ENCODE peak calls at places on chromosomes 4 and X, in seven cellular contexts. One of them, this sample, is unnamed.

GRCh38 chrX:118588715-118589114 is 93.1 kb downstream of the DOCK11 start:
- DNase-seq in epithelial cell of proximal tubule: no peak
- DNase-seq in A673: no peak
- DNase-seq in ovary: no peak
- DNase-seq in mesothelial cell of epicardium: no peak
- DNase-seq in cardiac muscle cell: no peak
- DNase-seq in foreskin fibroblast: no peak
- DNase-seq in this sample: no peak

GRCh38 chrX:38796926-38797325 is 4.3 kb upstream of the MID1IP1 start:
- DNase-seq in epithelial cell of proximal tubule: no peak
- DNase-seq in A673: no peak
- DNase-seq in ovary: no peak
- DNase-seq in mesothelial cell of epicardium: no peak
- DNase-seq in cardiac muscle cell: peak
- DNase-seq in foreskin fibroblast: no peak
- DNase-seq in this sample: no peak

GRCh38 chr4:185817403-185817818 is 5.4 kb upstream of the SORBS2 start:
- DNase-seq in epithelial cell of proximal tubule: no peak
- DNase-seq in A673: no peak
- DNase-seq in ovary: no peak
- DNase-seq in mesothelial cell of epicardium: no peak
- DNase-seq in cardiac muscle cell: no peak
- DNase-seq in foreskin fibroblast: no peak
- DNase-seq in this sample: no peak

GRCh38 chr4:145619639-145619996 is 433 bp downstream of the MMAA start:
- DNase-seq in epithelial cell of proximal tubule: peak
- DNase-seq in A673: no peak
- DNase-seq in ovary: peak
- DNase-seq in mesothelial cell of epicardium: no peak
- DNase-seq in cardiac muscle cell: peak
- DNase-seq in foreskin fibroblast: peak
- DNase-seq in this sample: no peak

GRCh38 chrX:154541896-154542722 is 4.5 kb downstream of the G6PD start:
- DNase-seq in epithelial cell of proximal tubule: no peak
- DNase-seq in A673: peak
- DNase-seq in ovary: peak
- DNase-seq in mesothelial cell of epicardium: no peak
- DNase-seq in cardiac muscle cell: peak
- DNase-seq in foreskin fibroblast: peak
- DNase-seq in this sample: peak

GRCh38 chrX:132837126-132837525 is 121.3 kb downstream of the HS6ST2 start:
- DNase-seq in epithelial cell of proximal tubule: peak
- DNase-seq in A673: no peak
- DNase-seq in ovary: no peak
- DNase-seq in mesothelial cell of epicardium: no peak
- DNase-seq in cardiac muscle cell: peak
- DNase-seq in foreskin fibroblast: no peak
- DNase-seq in this sample: no peak

GRCh38 chr4:17324431-17324830 is 187.5 kb downstream of the QDPR start:
- DNase-seq in epithelial cell of proximal tubule: no peak
- DNase-seq in A673: peak
- DNase-seq in ovary: peak
- DNase-seq in mesothelial cell of epicardium: no peak
- DNase-seq in cardiac muscle cell: peak
- DNase-seq in foreskin fibroblast: peak
- DNase-seq in this sample: no peak

GRCh38 chr4:10022346-10023049 is 1.2 kb upstream of the SLC2A9 start:
- DNase-seq in epithelial cell of proximal tubule: no peak
- DNase-seq in A673: no peak
- DNase-seq in ovary: no peak
- DNase-seq in mesothelial cell of epicardium: no peak
- DNase-seq in cardiac muscle cell: no peak
- DNase-seq in foreskin fibroblast: no peak
- DNase-seq in this sample: no peak

GRCh38 chr4:8710416-8710815 is 117.9 kb downstream of the CPZ start:
- DNase-seq in epithelial cell of proximal tubule: no peak
- DNase-seq in A673: no peak
- DNase-seq in ovary: peak
- DNase-seq in mesothelial cell of epicardium: peak
- DNase-seq in cardiac muscle cell: no peak
- DNase-seq in foreskin fibroblast: no peak
- DNase-seq in this sample: no peak

GRCh38 chrX:106404512-106404911 is 207.3 kb upstream of the RADX start:
- DNase-seq in epithelial cell of proximal tubule: no peak
- DNase-seq in A673: no peak
- DNase-seq in ovary: no peak
- DNase-seq in mesothelial cell of epicardium: no peak
- DNase-seq in cardiac muscle cell: no peak
- DNase-seq in foreskin fibroblast: no peak
- DNase-seq in this sample: no peak

GRCh38 chrX:152020895-152021294 is 46.4 kb upstream of the GABRE start:
- DNase-seq in epithelial cell of proximal tubule: no peak
- DNase-seq in A673: no peak
- DNase-seq in ovary: no peak
- DNase-seq in mesothelial cell of epicardium: no peak
- DNase-seq in cardiac muscle cell: no peak
- DNase-seq in foreskin fibroblast: no peak
- DNase-seq in this sample: no peak

GRCh38 chr4:113725963-113726362 is 35.6 kb downstream of the CAMK2D start:
- DNase-seq in epithelial cell of proximal tubule: no peak
- DNase-seq in A673: no peak
- DNase-seq in ovary: no peak
- DNase-seq in mesothelial cell of epicardium: no peak
- DNase-seq in cardiac muscle cell: no peak
- DNase-seq in foreskin fibroblast: no peak
- DNase-seq in this sample: no peak

GRCh38 chr4:168677063-168677462 is 180.2 kb downstream of the PALLD start:
- DNase-seq in epithelial cell of proximal tubule: no peak
- DNase-seq in A673: no peak
- DNase-seq in ovary: no peak
- DNase-seq in mesothelial cell of epicardium: no peak
- DNase-seq in cardiac muscle cell: no peak
- DNase-seq in foreskin fibroblast: no peak
- DNase-seq in this sample: no peak

GRCh38 chr4:187586892-187587291 is 408.7 kb upstream of the ZFP42 start:
- DNase-seq in epithelial cell of proximal tubule: no peak
- DNase-seq in A673: no peak
- DNase-seq in ovary: no peak
- DNase-seq in mesothelial cell of epicardium: no peak
- DNase-seq in cardiac muscle cell: no peak
- DNase-seq in foreskin fibroblast: peak
- DNase-seq in this sample: no peak

GRCh38 chr4:109434007-109434792 is 585 bp downstream of the SEC24B start:
- DNase-seq in epithelial cell of proximal tubule: no peak
- DNase-seq in A673: peak
- DNase-seq in ovary: peak
- DNase-seq in mesothelial cell of epicardium: peak
- DNase-seq in cardiac muscle cell: peak
- DNase-seq in foreskin fibroblast: no peak
- DNase-seq in this sample: no peak

GRCh38 chr4:81786063-81786763 is 314.5 kb upstream of the RASGEF1B start:
- DNase-seq in epithelial cell of proximal tubule: no peak
- DNase-seq in A673: no peak
- DNase-seq in ovary: peak
- DNase-seq in mesothelial cell of epicardium: peak
- DNase-seq in cardiac muscle cell: peak
- DNase-seq in foreskin fibroblast: no peak
- DNase-seq in this sample: no peak

GRCh38 chr4:61333490-61333889 is 133.4 kb downstream of the ADGRL3 start:
- DNase-seq in epithelial cell of proximal tubule: no peak
- DNase-seq in A673: no peak
- DNase-seq in ovary: no peak
- DNase-seq in mesothelial cell of epicardium: no peak
- DNase-seq in cardiac muscle cell: no peak
- DNase-seq in foreskin fibroblast: no peak
- DNase-seq in this sample: no peak

GRCh38 chr4:65798498-65799127 is 128.3 kb upstream of the EPHA5 start:
- DNase-seq in epithelial cell of proximal tubule: no peak
- DNase-seq in A673: no peak
- DNase-seq in ovary: no peak
- DNase-seq in mesothelial cell of epicardium: no peak
- DNase-seq in cardiac muscle cell: no peak
- DNase-seq in foreskin fibroblast: no peak
- DNase-seq in this sample: no peak

GRCh38 chr4:13616597-13616996 is 10.9 kb downstream of the BOD1L1 start:
- DNase-seq in epithelial cell of proximal tubule: no peak
- DNase-seq in A673: no peak
- DNase-seq in ovary: no peak
- DNase-seq in mesothelial cell of epicardium: no peak
- DNase-seq in cardiac muscle cell: no peak
- DNase-seq in foreskin fibroblast: no peak
- DNase-seq in this sample: no peak

GRCh38 chrX:155997436-155997835 is at the start of gene IL9R:
- DNase-seq in epithelial cell of proximal tubule: no peak
- DNase-seq in A673: no peak
- DNase-seq in ovary: no peak
- DNase-seq in mesothelial cell of epicardium: no peak
- DNase-seq in cardiac muscle cell: no peak
- DNase-seq in foreskin fibroblast: no peak
- DNase-seq in this sample: peak

GRCh38 chrX:31228415-31228832 is 156.6 kb upstream of the FTHL17 start:
- DNase-seq in epithelial cell of proximal tubule: no peak
- DNase-seq in A673: no peak
- DNase-seq in ovary: peak
- DNase-seq in mesothelial cell of epicardium: no peak
- DNase-seq in cardiac muscle cell: peak
- DNase-seq in foreskin fibroblast: peak
- DNase-seq in this sample: no peak

GRCh38 chr4:6105311-6105911 is 87.2 kb upstream of the C4orf50 start:
- DNase-seq in epithelial cell of proximal tubule: no peak
- DNase-seq in A673: no peak
- DNase-seq in ovary: no peak
- DNase-seq in mesothelial cell of epicardium: no peak
- DNase-seq in cardiac muscle cell: no peak
- DNase-seq in foreskin fibroblast: no peak
- DNase-seq in this sample: peak

GRCh38 chr4:5678977-5679376 is 29.4 kb downstream of the EVC2 start:
- DNase-seq in epithelial cell of proximal tubule: no peak
- DNase-seq in A673: no peak
- DNase-seq in ovary: no peak
- DNase-seq in mesothelial cell of epicardium: no peak
- DNase-seq in cardiac muscle cell: no peak
- DNase-seq in foreskin fibroblast: no peak
- DNase-seq in this sample: no peak

GRCh38 chr4:148454835-148455234 is 12.6 kb upstream of the NR3C2 start:
- DNase-seq in epithelial cell of proximal tubule: no peak
- DNase-seq in A673: no peak
- DNase-seq in ovary: no peak
- DNase-seq in mesothelial cell of epicardium: no peak
- DNase-seq in cardiac muscle cell: no peak
- DNase-seq in foreskin fibroblast: no peak
- DNase-seq in this sample: no peak

GRCh38 chr4:1446502-1447153 is 40.4 kb upstream of the NKX1-1 start:
- DNase-seq in epithelial cell of proximal tubule: no peak
- DNase-seq in A673: no peak
- DNase-seq in ovary: no peak
- DNase-seq in mesothelial cell of epicardium: no peak
- DNase-seq in cardiac muscle cell: no peak
- DNase-seq in foreskin fibroblast: no peak
- DNase-seq in this sample: peak

GRCh38 chr4:176274441-176274840 is 5.4 kb upstream of the ASB5 start:
- DNase-seq in epithelial cell of proximal tubule: no peak
- DNase-seq in A673: no peak
- DNase-seq in ovary: no peak
- DNase-seq in mesothelial cell of epicardium: no peak
- DNase-seq in cardiac muscle cell: no peak
- DNase-seq in foreskin fibroblast: peak
- DNase-seq in this sample: no peak

GRCh38 chr4:47543331-47543730 is 58.3 kb downstream of the ATP10D start:
- DNase-seq in epithelial cell of proximal tubule: no peak
- DNase-seq in A673: peak
- DNase-seq in ovary: no peak
- DNase-seq in mesothelial cell of epicardium: no peak
- DNase-seq in cardiac muscle cell: no peak
- DNase-seq in foreskin fibroblast: no peak
- DNase-seq in this sample: no peak

GRCh38 chr4:102869569-102870227 is 906 bp downstream of the CISD2 start:
- DNase-seq in epithelial cell of proximal tubule: no peak
- DNase-seq in A673: no peak
- DNase-seq in ovary: no peak
- DNase-seq in mesothelial cell of epicardium: no peak
- DNase-seq in cardiac muscle cell: no peak
- DNase-seq in foreskin fibroblast: no peak
- DNase-seq in this sample: no peak

GRCh38 chr4:94525993-94526740 is 74.4 kb downstream of the PDLIM5 start:
- DNase-seq in epithelial cell of proximal tubule: no peak
- DNase-seq in A673: peak
- DNase-seq in ovary: no peak
- DNase-seq in mesothelial cell of epicardium: no peak
- DNase-seq in cardiac muscle cell: peak
- DNase-seq in foreskin fibroblast: peak
- DNase-seq in this sample: no peak

DNA sequence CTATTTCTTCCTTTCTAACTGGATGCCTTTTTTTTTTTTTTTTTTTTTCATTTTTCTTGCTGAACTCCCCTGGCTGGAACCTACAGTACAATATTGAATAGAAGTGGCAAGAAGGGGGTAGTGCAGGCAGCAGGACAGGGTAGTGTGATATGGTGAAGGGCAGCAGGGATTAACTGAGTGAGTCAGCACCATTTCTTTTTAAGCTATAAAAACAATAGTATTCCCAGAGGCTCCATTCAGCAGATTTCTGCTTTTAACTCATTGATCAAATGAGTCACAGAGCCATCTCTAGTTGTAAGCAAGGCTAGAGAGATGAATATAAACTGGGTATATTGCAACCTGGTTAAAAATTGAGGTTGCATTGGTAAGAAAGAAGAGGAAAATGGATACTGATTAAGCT is 53.6 kb upstream of the SETD7 start:
- DNase-seq in epithelial cell of proximal tubule: no peak
- DNase-seq in A673: peak
- DNase-seq in ovary: no peak
- DNase-seq in mesothelial cell of epicardium: no peak
- DNase-seq in cardiac muscle cell: peak
- DNase-seq in foreskin fibroblast: no peak
- DNase-seq in this sample: no peak
- TF ChIP-seq CTCF in epithelial cell of proximal tubule: no peak
- TF ChIP-seq CTCF in A673: peak
- TF ChIP-seq CTCF in ovary: no peak
- TF ChIP-seq CTCF in mesothelial cell of epicardium: no peak
- TF ChIP-seq CTCF in cardiac muscle cell: no peak
- TF ChIP-seq CTCF in foreskin fibroblast: no peak
- TF ChIP-seq CTCF in this sample: no peak

GRCh38 chr4:3318561-3319021 is 25.8 kb downstream of the RGS12 start:
- DNase-seq in epithelial cell of proximal tubule: no peak
- DNase-seq in A673: peak
- DNase-seq in ovary: peak
- DNase-seq in mesothelial cell of epicardium: peak
- DNase-seq in cardiac muscle cell: no peak
- DNase-seq in foreskin fibroblast: no peak
- DNase-seq in this sample: peak
- TF ChIP-seq CTCF in epithelial cell of proximal tubule: peak
- TF ChIP-seq CTCF in A673: peak
- TF ChIP-seq CTCF in ovary: no peak
- TF ChIP-seq CTCF in mesothelial cell of epicardium: no peak
- TF ChIP-seq CTCF in cardiac muscle cell: no peak
- TF ChIP-seq CTCF in foreskin fibroblast: no peak
- TF ChIP-seq CTCF in this sample: peak

GRCh38 chrX:15254852-15255251 is 15.0 kb downstream of the ASB9 start:
- DNase-seq in epithelial cell of proximal tubule: no peak
- DNase-seq in A673: no peak
- DNase-seq in ovary: no peak
- DNase-seq in mesothelial cell of epicardium: no peak
- DNase-seq in cardiac muscle cell: no peak
- DNase-seq in foreskin fibroblast: no peak
- DNase-seq in this sample: no peak
- TF ChIP-seq CTCF in epithelial cell of proximal tubule: no peak
- TF ChIP-seq CTCF in A673: no peak
- TF ChIP-seq CTCF in ovary: no peak
- TF ChIP-seq CTCF in mesothelial cell of epicardium: no peak
- TF ChIP-seq CTCF in cardiac muscle cell: no peak
- TF ChIP-seq CTCF in foreskin fibroblast: no peak
- TF ChIP-seq CTCF in this sample: no peak

GRCh38 chr4:121736735-121737351 is 28.1 kb downstream of the SMIM43 start:
- DNase-seq in epithelial cell of proximal tubule: no peak
- DNase-seq in A673: peak
- DNase-seq in ovary: peak
- DNase-seq in mesothelial cell of epicardium: peak
- DNase-seq in cardiac muscle cell: peak
- DNase-seq in foreskin fibroblast: peak
- DNase-seq in this sample: no peak
- TF ChIP-seq CTCF in epithelial cell of proximal tubule: peak
- TF ChIP-seq CTCF in A673: peak
- TF ChIP-seq CTCF in ovary: no peak
- TF ChIP-seq CTCF in mesothelial cell of epicardium: peak
- TF ChIP-seq CTCF in cardiac muscle cell: peak
- TF ChIP-seq CTCF in foreskin fibroblast: peak
- TF ChIP-seq CTCF in this sample: peak